ENCODE peak calls at places on chromosome 2, in nine cellular contexts. One of them, this sample, is unnamed.

GRCh38 chr2:176099159-176099736 is 347 bp upstream of the HOXD12 start:
- DNase-seq in endothelial cell of umbilical vein: no peak
- DNase-seq in IMR-90: no peak
- DNase-seq in body of pancreas: no peak
- DNase-seq in breast epithelium: no peak
- DNase-seq in NB4: no peak
- DNase-seq in A549: no peak
- DNase-seq in sigmoid colon: peak
- DNase-seq in uterus: no peak
- DNase-seq in this sample: no peak

GRCh38 chr2:189552991-189553404 is 27.6 kb downstream of the SLC40A1 start:
- DNase-seq in breast epithelium: no peak
- DNase-seq in A549: peak
- DNase-seq in endothelial cell of umbilical vein: peak
- DNase-seq in sigmoid colon: no peak
- DNase-seq in IMR-90: no peak
- DNase-seq in body of pancreas: no peak
- DNase-seq in NB4: no peak
- DNase-seq in uterus: no peak
- DNase-seq in this sample: no peak

GRCh38 chr2:238949710-238950345 is 101.9 kb downstream of the TWIST2 start:
- DNase-seq in endothelial cell of umbilical vein: no peak
- DNase-seq in A549: no peak
- DNase-seq in uterus: no peak
- DNase-seq in breast epithelium: peak
- DNase-seq in NB4: no peak
- DNase-seq in body of pancreas: no peak
- DNase-seq in IMR-90: no peak
- DNase-seq in sigmoid colon: peak
- DNase-seq in this sample: peak

GRCh38 chr2:26636935-26637334 is 4.2 kb downstream of the CIB4 start:
- DNase-seq in sigmoid colon: peak
- DNase-seq in breast epithelium: no peak
- DNase-seq in body of pancreas: peak
- DNase-seq in endothelial cell of umbilical vein: no peak
- DNase-seq in A549: no peak
- DNase-seq in uterus: no peak
- DNase-seq in NB4: no peak
- DNase-seq in IMR-90: no peak
- DNase-seq in this sample: no peak

GRCh38 chr2:205746408-205746785 is 64.1 kb downstream of the NRP2 start:
- DNase-seq in sigmoid colon: peak
- DNase-seq in uterus: no peak
- DNase-seq in IMR-90: no peak
- DNase-seq in A549: peak
- DNase-seq in NB4: no peak
- DNase-seq in body of pancreas: peak
- DNase-seq in endothelial cell of umbilical vein: no peak
- DNase-seq in breast epithelium: peak
- DNase-seq in this sample: no peak

GRCh38 chr2:61898810-61899209 is 6.7 kb upstream of the COMMD1 start:
- DNase-seq in uterus: no peak
- DNase-seq in sigmoid colon: no peak
- DNase-seq in A549: peak
- DNase-seq in NB4: peak
- DNase-seq in IMR-90: peak
- DNase-seq in body of pancreas: no peak
- DNase-seq in endothelial cell of umbilical vein: peak
- DNase-seq in breast epithelium: no peak
- DNase-seq in this sample: peak

GRCh38 chr2:39062320-39062719 is 58.5 kb downstream of the SOS1 start:
- DNase-seq in sigmoid colon: no peak
- DNase-seq in endothelial cell of umbilical vein: no peak
- DNase-seq in IMR-90: no peak
- DNase-seq in A549: no peak
- DNase-seq in body of pancreas: no peak
- DNase-seq in NB4: no peak
- DNase-seq in uterus: no peak
- DNase-seq in breast epithelium: no peak
- DNase-seq in this sample: no peak

GRCh38 chr2:120984046-120984445 is 248.4 kb downstream of the GLI2 start:
- DNase-seq in uterus: no peak
- DNase-seq in NB4: no peak
- DNase-seq in body of pancreas: no peak
- DNase-seq in breast epithelium: no peak
- DNase-seq in sigmoid colon: peak
- DNase-seq in A549: no peak
- DNase-seq in IMR-90: no peak
- DNase-seq in endothelial cell of umbilical vein: no peak
- DNase-seq in this sample: no peak

GRCh38 chr2:101133492-101134101 is 17.6 kb downstream of the TBC1D8 start:
- DNase-seq in sigmoid colon: no peak
- DNase-seq in breast epithelium: no peak
- DNase-seq in A549: no peak
- DNase-seq in uterus: no peak
- DNase-seq in endothelial cell of umbilical vein: no peak
- DNase-seq in NB4: no peak
- DNase-seq in body of pancreas: no peak
- DNase-seq in IMR-90: no peak
- DNase-seq in this sample: no peak

GRCh38 chr2:101132202-101132601 is 19.0 kb downstream of the TBC1D8 start:
- DNase-seq in NB4: no peak
- DNase-seq in sigmoid colon: no peak
- DNase-seq in IMR-90: no peak
- DNase-seq in A549: no peak
- DNase-seq in breast epithelium: no peak
- DNase-seq in uterus: no peak
- DNase-seq in endothelial cell of umbilical vein: no peak
- DNase-seq in body of pancreas: no peak
- DNase-seq in this sample: no peak

GRCh38 chr2:101140237-101140636 is 10.9 kb downstream of the TBC1D8 start:
- DNase-seq in NB4: no peak
- DNase-seq in IMR-90: no peak
- DNase-seq in body of pancreas: no peak
- DNase-seq in breast epithelium: no peak
- DNase-seq in A549: no peak
- DNase-seq in sigmoid colon: no peak
- DNase-seq in uterus: no peak
- DNase-seq in endothelial cell of umbilical vein: no peak
- DNase-seq in this sample: no peak

GRCh38 chr2:101139495-101139894 is 11.7 kb downstream of the TBC1D8 start:
- DNase-seq in sigmoid colon: no peak
- DNase-seq in body of pancreas: no peak
- DNase-seq in uterus: no peak
- DNase-seq in A549: no peak
- DNase-seq in endothelial cell of umbilical vein: no peak
- DNase-seq in breast epithelium: no peak
- DNase-seq in IMR-90: no peak
- DNase-seq in NB4: no peak
- DNase-seq in this sample: no peak

DNA sequence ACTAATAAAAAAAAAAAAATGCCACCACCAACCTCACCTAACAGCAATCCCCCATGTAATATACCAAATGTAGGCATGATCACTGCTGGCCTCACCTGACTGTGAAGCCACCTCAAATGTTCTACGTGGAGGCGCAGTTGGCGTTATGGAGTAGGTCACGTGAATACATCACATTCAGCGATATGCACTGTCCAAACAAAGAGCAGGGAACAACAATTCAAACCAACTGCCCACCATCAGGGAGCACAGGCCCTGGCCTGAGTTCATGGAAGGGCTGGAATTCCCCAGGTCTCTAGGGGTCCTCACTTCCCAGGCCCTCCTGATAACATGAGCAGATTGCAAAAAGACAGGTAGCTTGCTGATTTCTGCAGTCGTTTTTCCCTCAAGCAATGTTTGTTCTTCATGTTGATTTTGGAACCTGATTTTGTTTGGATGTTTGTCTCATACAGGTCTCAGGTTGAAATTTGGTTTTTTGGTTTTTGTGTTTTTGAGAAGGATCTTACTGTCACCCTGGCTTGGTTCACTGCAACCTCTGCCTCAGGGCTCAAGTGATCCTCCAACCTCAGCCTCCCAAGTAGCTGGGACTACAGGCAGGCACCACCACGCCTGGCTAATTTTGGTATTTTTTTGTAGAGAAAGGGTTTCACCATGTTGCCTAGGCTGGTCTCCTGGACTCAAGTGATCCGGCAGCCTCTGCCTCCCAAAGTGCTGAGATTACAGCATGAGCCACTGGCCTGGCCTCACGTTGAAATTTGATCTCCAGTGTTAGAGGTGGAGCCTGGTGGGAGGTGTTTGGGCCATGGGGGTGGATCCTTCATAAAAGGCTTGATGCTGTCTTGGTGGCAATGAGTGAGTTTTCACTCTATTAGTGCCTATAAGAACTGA is 15.5 kb downstream of the TBC1D8 start:
- DNase-seq in NB4: no peak
- DNase-seq in endothelial cell of umbilical vein: no peak
- DNase-seq in body of pancreas: peak
- DNase-seq in sigmoid colon: no peak
- DNase-seq in breast epithelium: no peak
- DNase-seq in IMR-90: no peak
- DNase-seq in uterus: no peak
- DNase-seq in A549: no peak
- DNase-seq in this sample: no peak
- TF ChIP-seq POLR2A in NB4: no peak
- TF ChIP-seq POLR2A in endothelial cell of umbilical vein: no peak
- TF ChIP-seq POLR2A in body of pancreas: peak
- TF ChIP-seq POLR2A in sigmoid colon: no peak
- TF ChIP-seq POLR2A in breast epithelium: no peak
- TF ChIP-seq POLR2A in IMR-90: no peak
- TF ChIP-seq POLR2A in uterus: no peak
- TF ChIP-seq POLR2A in A549: no peak
- TF ChIP-seq POLR2A in this sample: no peak

DNA sequence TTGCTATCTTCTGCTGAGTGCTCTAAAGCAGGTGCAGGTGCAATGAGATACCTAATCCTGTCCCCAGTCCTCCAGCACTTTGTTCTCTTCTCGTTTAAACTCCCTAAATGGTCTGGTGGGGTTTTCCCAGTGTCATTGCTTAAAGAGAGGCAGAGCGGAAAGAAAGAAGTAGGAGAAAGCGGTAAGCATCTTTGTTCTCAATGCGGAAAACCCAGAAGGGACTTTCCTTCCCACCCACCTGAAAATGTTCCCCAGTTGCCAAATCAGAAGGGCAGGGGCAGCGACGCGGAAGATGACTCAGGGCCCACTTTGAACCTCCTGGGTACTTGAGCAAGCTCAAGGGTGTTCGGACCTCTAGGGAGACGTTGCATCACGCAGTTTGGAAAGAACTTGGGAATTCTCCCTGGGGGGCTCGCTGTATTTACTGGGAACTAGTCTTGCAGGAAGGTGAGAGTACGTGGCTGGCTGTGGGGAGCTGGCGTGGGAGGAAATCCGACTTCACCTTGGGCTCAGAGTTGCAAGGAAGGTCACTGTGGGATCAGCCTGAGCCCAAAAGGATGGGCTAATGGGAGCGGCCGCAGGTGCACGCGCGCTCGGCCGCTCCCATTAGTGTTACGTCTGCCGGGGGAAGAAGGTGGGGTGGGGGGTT is 587 bp upstream of the SGPP2 start:
- DNase-seq in IMR-90: no peak
- DNase-seq in body of pancreas: no peak
- DNase-seq in uterus: no peak
- DNase-seq in A549: no peak
- DNase-seq in breast epithelium: no peak
- DNase-seq in sigmoid colon: no peak
- DNase-seq in endothelial cell of umbilical vein: no peak
- DNase-seq in NB4: no peak
- DNase-seq in this sample: no peak
- H3K4me3 ChIP-seq in IMR-90: no peak
- H3K4me3 ChIP-seq in body of pancreas: peak
- H3K4me3 ChIP-seq in uterus: peak
- H3K4me3 ChIP-seq in A549: peak
- H3K4me3 ChIP-seq in breast epithelium: peak
- H3K4me3 ChIP-seq in sigmoid colon: no peak
- H3K4me3 ChIP-seq in endothelial cell of umbilical vein: no peak
- H3K4me3 ChIP-seq in NB4: no peak
- H3K4me3 ChIP-seq in this sample: peak

GRCh38 chr2:55133467-55134315 is 83.4 kb upstream of the RTN4 start:
- DNase-seq in body of pancreas: no peak
- DNase-seq in breast epithelium: peak
- DNase-seq in A549: peak
- DNase-seq in uterus: peak
- DNase-seq in sigmoid colon: peak
- DNase-seq in endothelial cell of umbilical vein: peak
- DNase-seq in IMR-90: peak
- DNase-seq in NB4: peak
- DNase-seq in this sample: peak
- TF ChIP-seq POLR2A in body of pancreas: no peak
- TF ChIP-seq POLR2A in breast epithelium: no peak
- TF ChIP-seq POLR2A in A549: no peak
- TF ChIP-seq POLR2A in uterus: no peak
- TF ChIP-seq POLR2A in sigmoid colon: no peak
- TF ChIP-seq POLR2A in endothelial cell of umbilical vein: no peak
- TF ChIP-seq POLR2A in IMR-90: peak
- TF ChIP-seq POLR2A in NB4: no peak
- TF ChIP-seq POLR2A in this sample: no peak

GRCh38 chr2:45329045-45329677 is 281.9 kb downstream of the SRBD1 start:
- DNase-seq in breast epithelium: no peak
- DNase-seq in NB4: peak
- DNase-seq in IMR-90: peak
- DNase-seq in endothelial cell of umbilical vein: no peak
- DNase-seq in sigmoid colon: no peak
- DNase-seq in uterus: no peak
- DNase-seq in A549: peak
- DNase-seq in body of pancreas: peak
- DNase-seq in this sample: no peak

GRCh38 chr2:45330617-45331016 is 280.4 kb downstream of the SRBD1 start:
- DNase-seq in IMR-90: peak
- DNase-seq in breast epithelium: no peak
- DNase-seq in endothelial cell of umbilical vein: peak
- DNase-seq in body of pancreas: peak
- DNase-seq in NB4: no peak
- DNase-seq in A549: peak
- DNase-seq in sigmoid colon: no peak
- DNase-seq in uterus: no peak
- DNase-seq in this sample: no peak

GRCh38 chr2:45332094-45332493 is 279.0 kb downstream of the SRBD1 start:
- DNase-seq in uterus: no peak
- DNase-seq in endothelial cell of umbilical vein: no peak
- DNase-seq in NB4: peak
- DNase-seq in sigmoid colon: no peak
- DNase-seq in IMR-90: no peak
- DNase-seq in A549: no peak
- DNase-seq in breast epithelium: no peak
- DNase-seq in body of pancreas: no peak
- DNase-seq in this sample: no peak

GRCh38 chr2:45331034-45331786 is 279.9 kb downstream of the SRBD1 start:
- DNase-seq in NB4: no peak
- DNase-seq in body of pancreas: peak
- DNase-seq in A549: peak
- DNase-seq in breast epithelium: no peak
- DNase-seq in IMR-90: no peak
- DNase-seq in sigmoid colon: no peak
- DNase-seq in endothelial cell of umbilical vein: no peak
- DNase-seq in uterus: no peak
- DNase-seq in this sample: no peak

DNA sequence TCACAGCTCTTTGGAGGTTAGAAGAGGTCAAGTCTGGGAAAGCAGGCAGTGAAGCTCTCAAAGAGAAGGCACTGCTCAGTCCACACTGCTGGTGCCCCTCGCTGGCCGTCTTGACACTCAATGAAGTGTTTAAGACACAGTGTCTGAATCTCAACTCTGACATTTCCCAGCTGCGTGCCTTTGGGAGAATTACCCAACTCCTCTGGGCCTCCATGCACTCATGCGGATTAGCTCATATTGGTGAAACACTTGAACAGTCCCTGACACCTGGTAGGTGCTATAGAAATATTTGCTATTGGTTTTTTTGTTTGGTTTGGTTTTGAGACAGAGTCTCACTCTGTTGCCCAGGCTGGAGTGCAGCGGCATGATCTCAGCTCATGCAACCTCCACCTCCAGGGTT is 281.0 kb downstream of the SRBD1 start:
- DNase-seq in A549: no peak
- DNase-seq in IMR-90: no peak
- DNase-seq in endothelial cell of umbilical vein: no peak
- DNase-seq in body of pancreas: no peak
- DNase-seq in uterus: no peak
- DNase-seq in NB4: no peak
- DNase-seq in breast epithelium: no peak
- DNase-seq in sigmoid colon: no peak
- DNase-seq in this sample: no peak
- H3K4me3 ChIP-seq in A549: no peak
- H3K4me3 ChIP-seq in IMR-90: no peak
- H3K4me3 ChIP-seq in endothelial cell of umbilical vein: no peak
- H3K4me3 ChIP-seq in body of pancreas: no peak
- H3K4me3 ChIP-seq in uterus: no peak
- H3K4me3 ChIP-seq in NB4: no peak
- H3K4me3 ChIP-seq in breast epithelium: no peak
- H3K4me3 ChIP-seq in sigmoid colon: no peak
- H3K4me3 ChIP-seq in this sample: no peak